ENCODE peak calls at places on chromosomes 5 and 9, in seven cellular contexts. J is endothelial cell of umbilical vein, M is prostate gland, V is sigmoid colon, E is HCT116, G is H54, O is stomach. U is an unnamed sample.
A peak's percentile ranks its signal among the peaks of the same experiment; 100 is the strongest.

GRCh38 chr9:74771672-74772071 is 116.0 kb downstream of the TRPM6 start:
- DNase-seq in E (no peak), M (no peak), J (no peak), V (no peak), G (no peak), O (no peak), U (no peak)

GRCh38 chr5:143094087-143094511 is 309.4 kb downstream of the NR3C1 start:
- DNase-seq in J (no peak), V (no peak), E (no peak), G (no peak), O (no peak), M (no peak), U (no peak)

GRCh38 chr9:7185612-7186011 is 427.8 kb downstream of the KDM4C start:
- DNase-seq in J (peak; percentile 57), M (no peak), G (peak; percentile 45), O (no peak), E (peak; percentile 74), V (no peak), U (no peak)

GRCh38 chr5:137453476-137454080 is 45.5 kb downstream of the SPOCK1 start:
- DNase-seq in E (peak; percentile 12), V (no peak), G (no peak), J (peak; percentile 46), O (no peak), M (no peak), U (peak; percentile 48)

GRCh38 chr9:27365977-27366376 is 69.0 kb upstream of the EQTN start:
- DNase-seq in M (no peak), J (no peak), G (no peak), V (no peak), O (no peak), E (no peak), U (no peak)

GRCh38 chr5:99378443-99378842 is 449.6 kb upstream of the CHD1 start:
- DNase-seq in O (no peak), E (no peak), J (no peak), M (no peak), G (no peak), V (no peak), U (no peak)

GRCh38 chr9:27732494-27732893 is 159.2 kb upstream of the C9orf72 start:
- DNase-seq in E (no peak), J (no peak), G (no peak), V (no peak), M (no peak), O (no peak), U (no peak)

GRCh38 chr9:37339945-37340344 is 82.6 kb upstream of the GRHPR start:
- DNase-seq in J (no peak), O (no peak), V (no peak), M (no peak), E (no peak), G (no peak), U (no peak)

GRCh38 chr5:161051920-161052500 is 200.0 kb upstream of the ATP10B start:
- DNase-seq in M (no peak), J (no peak), E (no peak), G (no peak), O (no peak), V (no peak), U (no peak)

GRCh38 chr5:150156540-150156939 is 895 bp upstream of the PDGFRB start:
- DNase-seq in E (no peak), J (no peak), V (no peak), G (no peak), O (no peak), M (no peak), U (no peak)

GRCh38 chr5:78527054-78527884 is 121.3 kb downstream of the LHFPL2 start:
- DNase-seq in O (no peak), G (peak; percentile 48), V (peak; percentile 92), J (peak; percentile 99), E (no peak), M (no peak), U (peak; percentile 50)

GRCh38 chr9:96061293-96061987 is 185.9 kb downstream of the ERCC6L2 start:
- DNase-seq in E (peak; percentile 10), V (no peak), G (peak; percentile 80), M (peak; percentile 38), O (peak; percentile 57), J (peak; percentile 65), U (peak; percentile 9)

GRCh38 chr5:13731229-13731628 is 213.3 kb downstream of the DNAH5 start:
- DNase-seq in V (no peak), M (peak; percentile 16), E (no peak), J (no peak), G (no peak), O (no peak), U (no peak)

GRCh38 chr9:134134949-134135342 is 936 bp upstream of the WDR5 start:
- DNase-seq in V (no peak), E (no peak), O (no peak), M (no peak), G (no peak), J (no peak), U (no peak)

GRCh38 chr5:122701640-122702523 is 73.0 kb upstream of the SNX2 start:
- DNase-seq in E (no peak), J (no peak), V (no peak), G (no peak), M (no peak), O (no peak), U (peak; percentile 25)

GRCh38 chr9:88075966-88076285 is 62.3 kb downstream of the SPATA31C2 start:
- DNase-seq in V (no peak), J (no peak), G (no peak), M (no peak), O (no peak), E (no peak), U (no peak)

GRCh38 chr9:99859395-99859980 is 37.8 kb downstream of the NR4A3 start:
- DNase-seq in V (no peak), G (no peak), E (no peak), O (no peak), J (no peak), M (no peak), U (no peak)

GRCh38 chr5:78211052-78211451 is 83.4 kb downstream of the AP3B1 start:
- DNase-seq in J (no peak), V (no peak), G (no peak), O (no peak), M (no peak), E (no peak), U (no peak)

GRCh38 chr5:123810253-123810652 is 298.3 kb downstream of the CSNK1G3 start:
- DNase-seq in E (no peak), M (no peak), G (no peak), O (no peak), J (no peak), V (no peak), U (no peak)

GRCh38 chr9:131641618-131642495 is 96.5 kb downstream of the PRRT1B start:
- DNase-seq in M (peak; percentile 78), G (no peak), E (no peak), V (peak; percentile 90), J (no peak), O (no peak), U (no peak)

GRCh38 chr9:72362118-72362531 is 2.9 kb downstream of the ZFAND5 start:
- DNase-seq in V (no peak), M (no peak), O (no peak), E (no peak), G (no peak), J (peak; percentile 42), U (peak; percentile 43)

GRCh38 chr5:109394806-109395205 is 15.0 kb downstream of the PJA2 start:
- DNase-seq in V (no peak), M (no peak), E (no peak), J (no peak), O (no peak), G (no peak), U (no peak)

GRCh38 chr5:390571-391491 is 52.1 kb upstream of the EXOC3 start:
- DNase-seq in E (no peak), G (no peak), O (peak; percentile 24), J (peak; percentile 50), V (no peak), M (peak; percentile 2), U (no peak)

DNA sequence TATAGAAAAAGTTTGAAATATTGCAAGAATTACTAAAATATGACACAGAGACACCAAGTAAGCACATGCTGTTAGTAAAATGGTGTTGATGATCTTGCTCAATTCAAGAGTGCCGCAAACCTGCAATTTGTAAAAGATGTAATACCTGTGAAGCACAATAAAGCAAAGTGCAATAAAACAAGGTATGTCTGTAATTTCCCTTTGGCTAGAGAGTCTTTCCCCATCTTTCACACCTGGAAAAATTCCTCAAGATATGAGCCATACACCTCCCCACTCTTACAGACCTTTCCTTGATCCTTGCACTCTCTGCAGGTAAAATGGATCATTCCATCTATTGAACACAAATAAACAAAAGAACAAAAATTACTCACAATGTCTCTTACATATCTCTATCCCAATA is 597.8 kb downstream of the EFNA5 start:
- DNase-seq in M (no peak), E (no peak), O (no peak), V (no peak), J (no peak), G (no peak), U (no peak)
- TF ChIP-seq POLR2A in M (no peak), E (no peak), O (no peak), V (no peak), J (no peak), G (no peak), U (no peak)

DNA sequence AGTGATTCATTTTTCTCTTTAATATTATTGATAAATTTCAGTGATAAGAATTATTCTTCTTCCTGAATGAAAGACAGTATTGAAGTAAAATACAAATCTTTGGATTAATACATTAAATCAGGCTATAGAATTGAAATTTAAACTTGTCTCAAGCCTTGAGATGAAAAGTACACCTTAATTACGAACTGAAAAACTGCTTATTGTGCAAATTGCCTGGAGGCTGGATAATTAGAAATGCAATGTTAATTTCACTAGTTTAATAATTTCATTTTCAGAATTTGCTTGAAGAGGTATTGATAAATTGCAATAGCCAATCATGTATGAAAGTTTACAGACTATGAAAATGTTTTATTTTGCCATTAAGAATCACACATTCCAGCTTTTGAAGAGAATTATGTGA is 11.0 kb upstream of the CCNH start:
- DNase-seq in V (no peak), J (no peak), E (no peak), M (no peak), G (no peak), O (no peak), U (no peak)
- TF ChIP-seq POLR2A in V (no peak), J (no peak), E (no peak), M (no peak), G (no peak), O (no peak), U (no peak)

GRCh38 chr5:159033351-159033657 is 66.4 kb downstream of the EBF1 start:
- DNase-seq in E (no peak), J (peak; percentile 56), M (no peak), G (no peak), V (no peak), O (no peak), U (no peak)
- TF ChIP-seq POLR2A in E (no peak), J (no peak), M (no peak), G (no peak), V (no peak), O (no peak), U (no peak)

GRCh38 chr9:90830051-90830450 is 28.4 kb downstream of the SYK start:
- DNase-seq in V (no peak), O (no peak), G (no peak), E (no peak), J (no peak), M (no peak), U (no peak)

GRCh38 chr9:90826326-90827020 is 24.9 kb downstream of the SYK start:
- DNase-seq in G (no peak), V (no peak), E (no peak), M (no peak), J (no peak), O (no peak), U (no peak)

GRCh38 chr9:90825586-90825985 is 24.0 kb downstream of the SYK start:
- DNase-seq in O (no peak), M (no peak), E (no peak), V (no peak), J (no peak), G (no peak), U (no peak)

GRCh38 chr9:90830977-90831376 is 29.4 kb downstream of the SYK start:
- DNase-seq in G (no peak), M (no peak), V (no peak), E (no peak), O (no peak), J (no peak), U (no peak)

GRCh38 chr9:90827181-90827866 is 25.7 kb downstream of the SYK start:
- DNase-seq in M (no peak), J (no peak), O (no peak), V (no peak), G (no peak), E (no peak), U (no peak)
- TF ChIP-seq POLR2A in M (no peak), J (no peak), O (no peak), V (no peak), G (no peak), E (no peak), U (no peak)

U was measured in erythroblast.